ENCODE peak calls at places on chromosome 3, in nine cellular contexts. H, M, D, R, J, K, Y, F and V are unnamed samples.
A peak's percentile ranks its signal among the peaks of the same experiment; 100 is the strongest.

GRCh38 chr3:162719684-162720341 is 1223.2 kb downstream of the OTOL1 start:
- DNase-seq in M (no peak), J (no peak), H (no peak), R (peak; percentile 60), F (no peak), Y (no peak), D (no peak), K (peak; percentile 80), V (no peak)

GRCh38 chr3:21390136-21390535 is 360.9 kb downstream of the ZNF385D start:
- DNase-seq in H (no peak), Y (no peak), F (no peak), M (no peak), J (peak; percentile 31), D (no peak), R (peak; percentile 95), K (no peak), V (no peak)

GRCh38 chr3:177281292-177281942 is 84.1 kb upstream of the TBL1XR1 start:
- DNase-seq in K (no peak), H (no peak), Y (no peak), M (no peak), R (no peak), D (peak; percentile 26), J (no peak), F (no peak), V (no peak)

GRCh38 chr3:55376753-55377347 is 110.3 kb downstream of the WNT5A start:
- DNase-seq in J (no peak), F (no peak), D (no peak), R (no peak), K (no peak), Y (no peak), M (no peak), H (no peak), V (no peak)

GRCh38 chr3:136122006-136122405 is 74.1 kb downstream of the MSL2 start:
- DNase-seq in Y (no peak), K (no peak), D (no peak), M (no peak), J (no peak), H (no peak), F (no peak), R (no peak), V (no peak)

GRCh38 chr3:104612218-104612617 is 754.5 kb upstream of the ALCAM start:
- DNase-seq in F (no peak), R (no peak), D (no peak), J (no peak), Y (no peak), K (no peak), H (no peak), M (no peak), V (no peak)

GRCh38 chr3:52216585-52217408 is 8.6 kb downstream of the TLR9 start:
- DNase-seq in M (peak; percentile 68), F (peak; percentile 44), R (no peak), Y (peak; percentile 79), J (peak; percentile 48), H (peak; percentile 75), D (no peak), K (peak; percentile 72), V (peak; percentile 91)

GRCh38 chr3:127320529-127321121 is 32.8 kb upstream of the PRR20G start:
- DNase-seq in H (no peak), F (no peak), M (no peak), Y (no peak), R (no peak), J (no peak), D (no peak), K (no peak), V (no peak)

GRCh38 chr3:197951392-197951990 is 1.5 kb downstream of the RPL35A start:
- DNase-seq in F (no peak), J (no peak), D (no peak), R (no peak), K (no peak), H (no peak), M (no peak), Y (no peak), V (no peak)

GRCh38 chr3:30353711-30354467 is 252.5 kb upstream of the TGFBR2 start:
- DNase-seq in H (peak; percentile 21), R (no peak), F (no peak), Y (no peak), K (no peak), M (no peak), J (no peak), D (no peak), V (no peak)

GRCh38 chr3:13543251-13543650 is 5.7 kb upstream of the FBLN2 start:
- DNase-seq in K (peak; percentile 88), F (no peak), R (peak; percentile 88), H (no peak), Y (peak; percentile 90), M (no peak), J (no peak), D (no peak), V (no peak)

GRCh38 chr3:8663177-8664061 is 18.8 kb upstream of the SSUH2 start:
- DNase-seq in R (no peak), F (peak; percentile 49), D (no peak), Y (peak; percentile 35), H (no peak), K (peak; percentile 38), J (peak; percentile 17), M (peak; percentile 72), V (peak; percentile 17)

GRCh38 chr3:65605876-65606432 is 432.8 kb downstream of the MAGI1 start:
- DNase-seq in R (no peak), J (no peak), H (no peak), K (peak; percentile 19), F (no peak), Y (no peak), M (no peak), D (no peak), V (no peak)

GRCh38 chr3:166630190-166630589 is 749.9 kb downstream of the ZBBX start:
- DNase-seq in D (no peak), Y (no peak), K (no peak), J (no peak), H (no peak), R (no peak), F (no peak), M (no peak), V (no peak)

GRCh38 chr3:43317461-43318316 is 31.3 kb downstream of the SNRK start:
- DNase-seq in D (no peak), Y (no peak), R (no peak), H (no peak), F (no peak), M (no peak), K (peak; percentile 84), J (no peak), V (no peak)

GRCh38 chr3:50272911-50273688 is 4.2 kb downstream of the SEMA3B start:
- DNase-seq in F (peak; percentile 71), J (peak; percentile 4), H (peak; percentile 89), R (no peak), Y (peak; percentile 81), D (peak; percentile 81), M (peak; percentile 100), K (peak; percentile 51), V (no peak)

GRCh38 chr3:176663819-176664218 is 533.5 kb downstream of the TBL1XR1 start:
- DNase-seq in R (peak; percentile 10), M (no peak), J (peak; percentile 82), F (peak; percentile 13), Y (no peak), H (no peak), D (no peak), K (peak; percentile 76), V (peak; percentile 26)